ENCODE peak calls at places on chromosome X, in four cellular contexts. B is right lobe of liver, W is H1, S is uterus. M is an unnamed sample. For H3K27me3, the result is how much of the 10 kb centered on the place peaks cover.

GRCh38 chrX:96843566-96843965 is 40.1 kb upstream of the RPA4 start:
- DNase-seq in B (no peak), W (no peak), S (no peak), M (no peak)

GRCh38 chrX:47366051-47366722 is 4.2 kb upstream of the ZNF157 start:
- DNase-seq in B (peak), W (peak), S (peak), M (peak)

GRCh38 chrX:35919536-35920309 is at the start of gene CFAP47:
- DNase-seq in B (no peak), W (peak), S (no peak), M (no peak)

GRCh38 chrX:109624641-109625311 is at the start of gene KCNE5:
- DNase-seq in B (peak), W (peak), S (no peak), M (no peak)

GRCh38 chrX:86148024-86148511 is at the start of gene DACH2:
- DNase-seq in B (peak), W (peak), S (peak), M (peak)

GRCh38 chrX:101676571-101676970 is 16.9 kb upstream of the ARMCX2 start:
- DNase-seq in B (no peak), W (no peak), S (no peak), M (no peak)

GRCh38 chrX:16695079-16695676 is 17.3 kb downstream of the CTPS2 start:
- DNase-seq in B (peak), W (peak), S (peak), M (no peak)

GRCh38 chrX:137363559-137363958 is 202.4 kb upstream of the ZIC3 start:
- DNase-seq in B (no peak), W (no peak), S (no peak), M (no peak)

DNA sequence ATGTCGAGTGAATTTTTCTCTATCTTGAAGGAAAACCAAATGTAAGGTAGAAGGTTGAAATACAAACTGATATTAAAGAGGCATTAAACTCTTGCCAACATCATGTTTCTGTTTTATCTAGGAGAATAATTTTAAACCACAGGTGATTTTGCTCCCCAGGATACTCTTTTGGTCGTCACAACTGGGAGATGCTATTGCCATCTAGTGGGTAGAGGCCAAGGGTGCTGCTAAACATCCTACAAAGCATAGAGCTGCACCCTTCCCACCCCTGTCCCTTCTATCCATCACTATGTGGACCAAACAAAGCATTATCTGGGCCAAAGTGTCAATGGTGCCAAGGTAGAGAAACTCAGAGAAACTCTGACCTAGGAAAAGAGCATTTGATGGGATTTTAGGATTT is 154.6 kb upstream of the MAGEB2 start:
- DNase-seq in B (no peak), W (no peak), S (no peak), M (no peak)
- TF ChIP-seq CTCF in B (peak), W (peak), S (no peak), M (peak)

DNA sequence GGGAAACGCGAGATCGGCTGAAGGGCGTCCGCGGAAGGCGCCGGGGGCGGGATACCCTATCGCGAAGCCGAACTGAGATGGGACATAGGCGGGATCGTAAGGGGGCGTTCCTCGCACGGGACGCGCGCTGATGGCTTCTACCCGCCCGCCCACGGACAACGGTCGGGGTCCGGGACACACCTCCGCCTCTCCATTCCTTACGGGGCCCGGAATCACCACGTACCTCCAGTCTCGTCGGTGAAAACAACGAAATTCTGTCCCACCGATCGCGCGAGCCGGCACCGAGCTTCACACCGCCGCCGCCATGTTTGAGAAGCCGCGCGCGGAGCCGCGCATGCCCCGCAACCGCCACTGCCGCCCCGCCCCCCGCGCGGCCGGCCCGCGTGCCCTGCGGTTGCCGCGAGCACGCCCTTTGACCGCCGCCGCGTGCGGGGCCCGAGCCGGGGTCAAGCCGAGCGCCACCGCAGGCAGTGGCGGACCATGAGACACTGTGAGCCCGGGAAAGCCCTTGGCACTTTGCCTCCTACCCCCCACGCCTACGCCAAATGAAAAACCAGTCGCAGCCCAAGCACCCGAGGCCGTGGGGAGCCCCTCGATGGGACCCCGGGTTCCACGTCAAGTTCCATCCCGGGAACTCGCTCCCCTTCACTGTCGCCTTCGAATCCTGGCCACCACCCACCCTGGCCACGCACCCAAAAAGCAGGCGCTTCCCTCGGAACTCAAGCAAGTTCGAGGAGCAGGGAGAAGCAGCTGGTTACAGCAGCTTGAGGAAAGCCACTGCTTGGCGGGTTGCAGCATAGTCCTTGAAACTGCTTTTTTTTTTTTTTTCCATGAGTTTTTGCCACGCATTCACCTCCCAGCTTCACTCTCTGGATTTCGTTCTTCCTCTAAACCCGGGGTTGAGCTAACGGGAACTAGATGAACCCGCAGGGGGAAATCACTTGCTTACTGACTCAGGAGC is at the start of gene SCML2:
- DNase-seq in B (peak), W (peak), S (peak), M (peak)
- H3K4me3 ChIP-seq in B (peak), W (peak), S (peak), M (peak)

DNA sequence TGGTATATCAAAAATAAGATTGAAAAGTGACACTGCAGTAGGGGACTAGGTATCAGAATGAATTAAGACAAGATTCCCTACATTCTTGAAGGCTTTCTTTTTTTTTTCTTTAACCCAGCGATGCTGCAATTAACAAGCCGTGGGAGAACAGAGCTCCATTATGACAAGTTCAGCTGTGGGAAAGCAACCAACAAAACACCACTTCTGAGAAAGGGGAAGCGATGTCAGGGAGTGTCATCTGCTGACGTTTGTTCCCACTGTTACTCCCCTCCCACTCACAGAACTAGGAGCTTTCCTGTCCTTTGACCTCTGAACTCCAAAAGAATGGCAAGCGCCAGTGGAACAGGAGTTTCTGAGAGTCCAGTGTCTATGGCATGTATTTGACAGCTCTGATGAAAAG is 90.2 kb upstream of the SLITRK2 start:
- DNase-seq in B (no peak), W (no peak), S (no peak), M (no peak)
- H3K27me3 ChIP-seq in B (under half), W (under half), S (under half), M (under half)

GRCh38 chrX:155864655-155865054 is 16.5 kb upstream of the VAMP7 start:
- DNase-seq in B (no peak), W (no peak), S (no peak), M (no peak)
- TF ChIP-seq CTCF in B (no peak), W (peak), S (no peak), M (no peak)

GRCh38 chrX:81054904-81055303 is 146.8 kb downstream of the HMGN5 start:
- DNase-seq in B (no peak), W (no peak), S (no peak), M (no peak)
- H3K4me3 ChIP-seq in B (no peak), W (no peak), S (no peak), M (no peak)

DNA sequence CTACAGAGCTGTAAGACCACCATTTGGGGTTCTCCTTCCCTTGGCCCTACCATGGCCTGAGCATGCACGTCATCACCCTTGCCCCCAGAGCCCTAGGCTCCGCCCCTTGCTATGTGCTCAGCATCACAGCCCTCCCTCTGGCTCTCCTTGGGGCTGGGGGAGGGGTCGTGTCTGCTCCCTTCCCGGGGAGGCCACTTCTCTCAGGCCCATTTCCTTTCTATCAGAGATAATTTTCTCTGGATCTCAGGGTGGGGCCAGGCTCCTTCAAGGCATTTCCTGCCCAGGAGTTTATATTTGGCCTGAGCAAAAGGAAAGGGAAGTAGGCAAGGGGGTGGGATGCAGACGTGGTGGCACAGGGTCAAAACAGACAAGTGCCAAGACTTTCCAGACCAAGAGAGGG is 55.9 kb downstream of the STARD8 start:
- DNase-seq in B (no peak), W (no peak), S (no peak), M (no peak)
- H3K27me3 ChIP-seq in B (under half), W (under half), S (under half), M (under half)

GRCh38 chrX:68808686-68809357 is 20.0 kb upstream of the EFNB1 start:
- DNase-seq in B (no peak), W (no peak), S (no peak), M (no peak)

GRCh38 chrX:68807818-68808217 is 21.0 kb upstream of the EFNB1 start:
- DNase-seq in B (no peak), W (no peak), S (no peak), M (no peak)
- TF ChIP-seq CTCF in B (peak), W (peak), S (peak), M (peak)